ENCODE peak calls at places on chromosomes 3 and 15, in ten cellular contexts. K, N, O, Z, L, R, B, U, A and X are unnamed samples.

GRCh38 chr3:10350324-10350985 is 29.5 kb upstream of the SEC13 start:
- DNase-seq in K (no peak), N (no peak), O (no peak), Z (no peak), L (no peak), R (no peak), B (no peak), U (no peak), A (no peak), X (no peak)

GRCh38 chr3:105118905-105119304 is 247.8 kb upstream of the ALCAM start:
- DNase-seq in K (peak; percentile 93), N (no peak), O (no peak), Z (peak; percentile 81), L (no peak), R (no peak), B (no peak), U (no peak), A (no peak), X (no peak)

GRCh38 chr3:13269711-13270378 is 150.3 kb downstream of the NUP210 start:
- DNase-seq in K (no peak), N (no peak), O (no peak), Z (no peak), L (no peak), R (no peak), B (no peak), U (no peak), A (no peak), X (no peak)

GRCh38 chr3:151290673-151291072 is 12.3 kb upstream of the P2RY14 start:
- DNase-seq in K (peak; percentile 70), N (no peak), O (no peak), Z (no peak), L (no peak), R (no peak), B (no peak), U (no peak), A (no peak), X (no peak)

GRCh38 chr3:188700497-188700896 is 471.3 kb upstream of the TPRG1 start:
- DNase-seq in K (no peak), N (no peak), O (no peak), Z (no peak), L (no peak), R (no peak), B (no peak), U (no peak), A (no peak), X (no peak)

GRCh38 chr15:40891810-40892448 is 2.3 kb upstream of the VPS18 start:
- DNase-seq in K (peak; percentile 60), N (peak; percentile 55), O (peak; percentile 58), Z (no peak), L (no peak), R (no peak), B (peak; percentile 68), U (no peak), A (peak; percentile 73), X (peak; percentile 43)

GRCh38 chr15:63823253-63823844 is 10.4 kb downstream of the HERC1 start:
- DNase-seq in K (no peak), N (no peak), O (no peak), Z (no peak), L (no peak), R (no peak), B (no peak), U (no peak), A (no peak), X (no peak)

GRCh38 chr3:46719044-46719565 is 1.4 kb upstream of the PRSS50 start:
- DNase-seq in K (no peak), N (no peak), O (no peak), Z (no peak), L (no peak), R (no peak), B (no peak), U (no peak), A (no peak), X (no peak)

GRCh38 chr3:122356402-122356801 is 26.6 kb downstream of the MIX23 start:
- DNase-seq in K (peak; percentile 54), N (no peak), O (peak; percentile 56), Z (no peak), L (no peak), R (no peak), B (no peak), U (no peak), A (no peak), X (peak; percentile 16)

GRCh38 chr15:71596672-71597071 is 213.7 kb upstream of the NR2E3 start:
- DNase-seq in K (no peak), N (no peak), O (no peak), Z (no peak), L (no peak), R (peak; percentile 45), B (no peak), U (no peak), A (no peak), X (no peak)

GRCh38 chr3:129182390-129183180 is 1.1 kb downstream of the CNBP start:
- DNase-seq in K (peak; percentile 51), N (peak; percentile 52), O (peak; percentile 35), Z (peak; percentile 31), L (no peak), R (no peak), B (peak; percentile 41), U (no peak), A (no peak), X (no peak)

GRCh38 chr3:110583373-110583935 is 488.2 kb upstream of the NECTIN3 start:
- DNase-seq in K (peak; percentile 25), N (no peak), O (no peak), Z (no peak), L (no peak), R (no peak), B (no peak), U (no peak), A (no peak), X (no peak)

GRCh38 chr3:12449889-12450682 is 34.2 kb upstream of the TSEN2 start:
- DNase-seq in K (no peak), N (no peak), O (no peak), Z (no peak), L (no peak), R (no peak), B (no peak), U (no peak), A (no peak), X (no peak)

GRCh38 chr3:100089802-100090668 is 24.3 kb downstream of the FILIP1L start:
- DNase-seq in K (peak; percentile 74), N (no peak), O (peak; percentile 49), Z (no peak), L (no peak), R (no peak), B (no peak), U (no peak), A (no peak), X (no peak)

GRCh38 chr15:58574612-58575011 is 142.8 kb downstream of the LIPC start:
- DNase-seq in K (no peak), N (no peak), O (no peak), Z (no peak), L (no peak), R (no peak), B (no peak), U (no peak), A (no peak), X (no peak)

DNA sequence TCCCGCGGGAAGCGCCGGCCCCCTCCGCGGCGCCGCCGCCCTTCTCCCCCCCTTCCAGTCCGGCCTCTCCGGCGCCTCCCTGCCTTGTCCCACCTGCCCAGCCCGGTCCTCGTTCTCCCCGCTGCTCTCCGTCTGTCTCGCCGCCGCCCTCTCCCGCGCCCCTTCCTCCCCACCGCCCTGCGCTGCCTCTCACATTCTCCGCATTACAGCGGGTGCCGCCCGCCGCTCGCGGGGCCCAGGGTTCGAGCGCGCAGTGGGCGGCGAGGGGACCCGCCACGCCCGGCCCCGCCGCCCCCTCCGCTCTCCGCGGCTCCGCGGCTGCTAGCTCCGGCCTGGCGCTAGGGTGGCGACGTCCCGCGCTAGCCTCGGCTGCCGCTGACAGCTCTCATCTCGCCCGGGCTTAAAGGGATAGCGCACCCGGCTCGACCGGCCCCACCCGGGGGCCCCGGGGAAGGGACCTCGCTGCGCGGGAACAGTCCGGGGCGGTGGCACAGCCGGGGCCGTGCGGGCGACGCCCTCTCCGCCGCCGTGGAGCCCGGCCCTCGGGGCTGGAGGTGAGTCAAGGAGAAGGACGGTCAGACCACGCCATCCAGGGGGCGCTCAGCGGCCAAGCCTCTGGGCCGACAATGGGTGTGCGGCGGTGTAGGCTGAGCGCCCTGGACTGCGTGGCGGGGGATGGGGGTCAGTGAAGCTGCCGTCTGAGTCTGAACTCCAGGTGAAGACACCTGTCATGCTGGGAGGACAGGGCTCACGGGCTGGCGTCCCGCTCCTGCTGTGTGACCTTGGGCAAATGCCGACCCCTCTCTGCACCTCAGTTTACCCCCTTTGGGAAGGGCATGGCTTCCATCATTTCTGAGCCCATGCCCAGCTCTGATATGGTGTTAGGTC is 187.4 kb upstream of the LINGO1 start:
- DNase-seq in K (peak; percentile 19), N (peak; percentile 5), O (peak; percentile 81), Z (no peak), L (no peak), R (no peak), B (peak; percentile 61), U (peak; percentile 15), A (peak; percentile 17), X (peak; percentile 74)
- TF ChIP-seq CTCF in K (peak; percentile 20), N (peak; percentile 6), O (peak; percentile 53), Z (peak; percentile 19), L (no peak), R (peak; percentile 6), B (no peak), U (no peak), A (peak; percentile 50), X (no peak)

DNA sequence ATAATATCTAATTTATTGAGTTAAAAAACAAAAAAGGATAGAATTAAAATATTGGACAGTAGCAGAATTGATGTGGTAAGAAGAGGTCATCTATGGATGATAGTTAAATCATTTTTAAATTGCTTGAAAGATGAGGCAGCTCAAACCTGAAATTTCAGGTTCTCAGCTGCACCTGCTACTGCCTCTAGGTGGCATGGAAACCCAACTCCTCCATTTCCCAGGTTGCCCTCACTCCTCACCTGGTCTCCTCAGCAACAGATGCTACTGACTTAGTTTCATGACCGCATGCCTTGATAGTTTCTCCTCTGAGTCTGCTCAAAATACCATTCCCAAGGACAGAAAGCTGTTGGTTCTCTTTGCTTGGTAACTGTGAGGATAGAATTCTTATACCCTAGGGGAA is 148.1 kb downstream of the ABHD5 start:
- DNase-seq in K (no peak), N (no peak), O (no peak), Z (no peak), L (no peak), R (no peak), B (no peak), U (no peak), A (peak; percentile 24), X (no peak)
- TF ChIP-seq CTCF in K (no peak), N (no peak), O (no peak), Z (peak; percentile 4), L (no peak), R (no peak), B (no peak), U (no peak), A (peak; percentile 42), X (no peak)

DNA sequence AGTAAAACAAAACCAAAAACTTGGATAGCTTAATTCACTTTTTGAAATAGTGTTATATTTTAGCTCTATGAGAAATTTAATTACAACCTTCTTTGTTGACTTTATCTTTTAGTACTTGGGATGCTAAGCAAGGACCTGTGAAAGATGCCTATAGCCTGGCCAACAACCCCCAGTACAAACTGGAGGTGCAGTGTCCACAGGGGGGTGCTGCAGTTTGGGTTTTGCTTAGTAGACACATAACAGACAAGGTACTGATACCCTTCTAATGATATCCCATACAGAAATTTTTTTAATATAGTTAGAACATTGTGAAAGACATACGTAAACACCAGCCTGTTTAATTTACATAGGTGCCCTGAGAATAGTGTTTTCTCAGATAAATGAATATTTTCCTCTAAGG is 35.3 kb downstream of the CAPN7 start:
- DNase-seq in K (peak; percentile 9), N (peak; percentile 40), O (peak; percentile 34), Z (no peak), L (no peak), R (no peak), B (no peak), U (no peak), A (peak; percentile 34), X (peak; percentile 17)
- TF ChIP-seq CTCF in K (peak; percentile 26), N (peak; percentile 33), O (peak; percentile 35), Z (peak; percentile 41), L (no peak), R (peak; percentile 26), B (no peak), U (no peak), A (peak; percentile 33), X (peak; percentile 15)

GRCh38 chr3:127124135-127124534 is 68.8 kb upstream of the PRR23E start:
- DNase-seq in K (peak; percentile 10), N (no peak), O (no peak), Z (no peak), L (no peak), R (no peak), B (no peak), U (no peak), A (no peak), X (no peak)
- TF ChIP-seq CTCF in K (no peak), N (no peak), O (no peak), Z (no peak), L (no peak), R (no peak), B (no peak), U (no peak), A (no peak), X (no peak)